ENCODE peak calls at places on chromosomes 13 and 19, in four cellular contexts. H is GM20000, A is suprapubic skin, T is lower leg skin. U is an unnamed sample.

GRCh38 chr19:45862564-45863334 is at the start of gene SYMPK:
- DNase-seq in T (peak), H (peak), A (peak), U (peak)

GRCh38 chr19:49705919-49706318 is 15.0 kb downstream of the CPT1C start:
- DNase-seq in H (no peak), T (no peak), A (no peak), U (no peak)

GRCh38 chr13:52862358-52863206 is 14.1 kb upstream of the PCDH8 start:
- DNase-seq in T (no peak), A (no peak), H (no peak), U (no peak)

GRCh38 chr13:110463876-110464510 is 97.5 kb downstream of the RAB20 start:
- DNase-seq in A (no peak), T (no peak), H (no peak), U (no peak)

GRCh38 chr13:42855416-42855815 is 74.0 kb downstream of the FAM216B start:
- DNase-seq in H (no peak), A (no peak), T (no peak), U (no peak)

GRCh38 chr13:102800145-102801041 is 1.5 kb downstream of the BIVM start:
- DNase-seq in A (peak), H (peak), T (peak), U (peak)

GRCh38 chr19:30666301-30666803 is 294.2 kb downstream of the ZNF536 start:
- DNase-seq in H (peak), A (no peak), T (peak), U (no peak)

GRCh38 chr19:48539503-48540096 is 12.4 kb upstream of the SULT2B1 start:
- DNase-seq in A (no peak), H (no peak), T (no peak), U (no peak)

GRCh38 chr13:92510416-92510815 is 716.2 kb upstream of the GPC6 start:
- DNase-seq in A (no peak), T (no peak), H (no peak), U (no peak)

GRCh38 chr19:41233748-41234240 is 14.8 kb downstream of the AXL start:
- DNase-seq in T (no peak), A (peak), H (no peak), U (no peak)

GRCh38 chr13:76210262-76210661 is 574.1 kb downstream of the LMO7 start:
- DNase-seq in T (no peak), H (no peak), A (no peak), U (no peak)

GRCh38 chr13:97192166-97192565 is 30.0 kb upstream of the MBNL2 start:
- DNase-seq in H (no peak), A (no peak), T (no peak), U (no peak)

GRCh38 chr13:97191143-97191542 is 31.0 kb upstream of the MBNL2 start:
- DNase-seq in H (no peak), A (no peak), T (no peak), U (no peak)

GRCh38 chr13:97191615-97192014 is 30.5 kb upstream of the MBNL2 start:
- DNase-seq in A (no peak), H (no peak), T (no peak), U (no peak)

GRCh38 chr13:97194473-97194872 is 27.7 kb upstream of the MBNL2 start:
- DNase-seq in T (no peak), A (no peak), H (no peak), U (no peak)

GRCh38 chr13:97193577-97193976 is 28.6 kb upstream of the MBNL2 start:
- DNase-seq in A (no peak), H (no peak), T (no peak), U (no peak)
- TF ChIP-seq CTCF in A (no peak), H (no peak), T (no peak), U (no peak)

GRCh38 chr19:10293637-10294367 is 4.0 kb downstream of the ICAM5 start:
- DNase-seq in H (no peak), T (no peak), A (no peak), U (no peak)

GRCh38 chr19:10292789-10293636 is 3.3 kb downstream of the ICAM5 start:
- DNase-seq in A (no peak), T (no peak), H (no peak), U (no peak)

GRCh38 chr19:10295847-10296591 is 6.3 kb downstream of the ICAM5 start:
- DNase-seq in H (no peak), T (no peak), A (no peak), U (no peak)

GRCh38 chr19:10294368-10294697 is 4.6 kb downstream of the ICAM5 start:
- DNase-seq in T (no peak), H (no peak), A (no peak), U (no peak)

GRCh38 chr19:10295305-10295846 is 5.6 kb downstream of the ICAM5 start:
- DNase-seq in H (peak), T (no peak), A (no peak), U (no peak)
- TF ChIP-seq CTCF in H (no peak), T (no peak), A (no peak), U (no peak)

GRCh38 chr19:17227798-17228367 is 1.9 kb downstream of the OCEL1 start:
- DNase-seq in H (no peak), A (no peak), T (no peak), U (no peak)

GRCh38 chr19:17220207-17220758 is 5.1 kb downstream of the USE1 start:
- DNase-seq in H (no peak), A (no peak), T (no peak), U (no peak)

GRCh38 chr19:17225051-17225450 is 975 bp upstream of the OCEL1 start:
- DNase-seq in H (no peak), T (no peak), A (no peak), U (no peak)

GRCh38 chr19:17229890-17230289 is 3.9 kb downstream of the OCEL1 start:
- DNase-seq in H (no peak), T (peak), A (no peak), U (no peak)

DNA sequence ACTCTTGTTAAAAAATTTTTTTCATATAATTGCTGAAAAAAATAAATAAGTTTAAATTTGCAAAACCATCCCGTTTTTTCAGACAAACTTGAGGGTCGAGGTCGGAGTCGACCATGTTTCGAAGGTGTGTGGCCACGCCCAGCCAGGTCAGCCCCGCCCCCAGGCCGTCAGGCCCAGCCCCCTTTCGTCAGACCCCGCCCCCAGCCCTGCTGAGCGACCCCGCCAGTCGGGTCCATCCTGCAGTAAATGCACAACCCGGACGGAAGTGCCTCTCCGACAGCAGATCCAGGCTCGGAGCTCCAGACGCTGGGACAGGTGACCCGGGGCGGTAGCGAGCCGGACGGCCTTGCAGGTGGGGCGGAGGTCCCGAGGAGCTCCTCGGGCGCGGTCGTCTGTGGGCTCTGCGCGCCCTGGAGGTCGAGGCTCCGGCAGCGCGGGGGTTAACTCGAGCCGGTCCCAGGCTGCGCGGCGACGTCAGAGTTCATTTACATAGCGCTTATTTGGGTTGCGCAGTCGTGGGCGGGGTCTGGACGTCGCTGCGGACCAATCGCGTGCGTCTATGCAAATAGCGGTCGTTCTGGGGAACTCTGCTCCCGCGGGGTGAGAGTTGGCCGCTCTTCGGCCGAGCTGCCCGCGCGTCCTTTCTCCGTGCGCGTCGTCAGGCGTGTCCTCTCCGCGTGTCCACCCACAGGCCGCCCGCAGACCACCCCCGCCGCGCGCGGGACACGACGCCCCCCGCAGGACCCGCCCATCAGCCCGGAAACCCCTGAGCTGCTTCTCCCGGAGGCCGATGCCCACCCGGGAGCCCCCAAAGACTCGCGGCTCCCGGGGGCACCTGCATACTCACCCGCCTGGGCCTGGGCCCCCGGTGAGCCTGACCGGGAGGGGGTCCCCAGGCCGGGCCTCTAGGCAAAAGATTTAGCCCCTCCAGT is at the start of gene OCEL1:
- DNase-seq in T (peak), A (peak), H (peak), U (peak)
- TF ChIP-seq CTCF in T (no peak), A (no peak), H (no peak), U (no peak)

DNA sequence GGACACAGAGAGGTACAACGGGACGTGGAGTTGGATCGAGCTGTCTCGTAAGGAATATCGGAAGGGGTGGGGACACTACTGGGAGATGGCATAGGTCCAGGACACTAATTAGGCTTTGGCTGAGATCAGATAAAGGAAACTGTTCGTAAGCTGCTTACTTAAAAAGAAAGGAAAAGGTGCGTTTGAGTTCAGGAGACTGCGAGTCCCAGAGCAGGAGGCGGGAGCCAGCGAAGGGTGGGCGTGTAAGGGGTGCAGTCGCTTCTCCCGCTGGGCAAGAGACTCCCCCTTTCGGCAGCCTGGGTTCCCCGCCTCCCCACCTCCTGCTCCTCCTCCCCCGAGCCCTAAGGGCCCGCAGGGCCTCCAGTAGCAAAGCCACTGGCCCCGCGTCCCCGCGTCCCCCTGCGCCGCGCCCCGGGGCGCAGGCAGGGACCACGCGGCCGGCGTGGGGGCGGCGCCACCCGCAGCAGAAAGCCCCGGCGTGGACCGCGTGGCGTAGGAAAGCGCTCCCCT is 571 bp downstream of the ABCC4 start:
- DNase-seq in A (peak), H (peak), T (peak), U (no peak)
- TF ChIP-seq CTCF in A (no peak), H (no peak), T (no peak), U (no peak)

DNA sequence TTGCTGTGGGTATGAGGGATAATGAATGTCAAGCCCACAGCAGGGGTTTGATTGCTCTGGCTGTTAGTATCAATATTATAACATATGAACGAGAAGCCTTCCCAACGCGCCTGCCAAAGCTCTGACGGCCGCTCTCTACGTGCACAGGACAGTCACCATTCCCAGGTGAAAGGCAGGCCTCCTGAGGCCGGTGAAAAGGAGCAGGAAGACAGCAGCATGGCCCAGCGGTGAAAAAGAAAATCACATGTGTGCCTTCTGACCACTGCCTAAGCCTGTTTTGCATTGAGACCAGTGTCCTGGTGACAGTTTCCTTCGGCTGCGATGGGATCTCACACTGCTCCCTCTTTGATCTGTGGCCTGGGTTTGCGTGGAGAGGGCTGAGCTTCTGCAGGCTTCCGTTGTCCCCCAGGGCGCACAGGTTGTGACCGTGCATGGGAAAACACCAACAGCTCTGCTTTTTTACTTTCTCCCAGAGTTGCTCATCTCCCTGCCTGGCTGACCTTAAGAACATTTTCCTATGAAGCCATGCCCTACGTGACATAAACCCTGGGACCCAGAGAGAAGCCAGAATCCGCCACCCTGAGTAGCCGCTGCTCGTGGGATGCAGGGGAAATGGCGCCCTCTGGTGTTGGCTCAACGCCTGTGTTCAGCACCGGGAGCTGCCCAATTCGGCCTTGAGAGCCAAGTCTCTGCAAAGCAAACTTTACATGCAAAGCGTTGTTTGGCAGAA is 112.0 kb upstream of the GPR12 start:
- DNase-seq in H (peak), A (no peak), T (peak), U (no peak)
- TF ChIP-seq CTCF in H (peak), A (peak), T (no peak), U (no peak)

GRCh38 chr13:70098669-70099068 is 9.0 kb upstream of the ATXN8OS start:
- DNase-seq in H (no peak), T (no peak), A (no peak), U (no peak)
- TF ChIP-seq CTCF in H (no peak), T (no peak), A (no peak), U (no peak)

U was measured in breast epithelium.